ENCODE peak calls at places on chromosome 16, in five cellular contexts. V is mesendoderm, T is neuronal stem cell, X is mesenchymal stem cell, E is H9. F is an unnamed sample.

GRCh38 chr16:54244061-54244886 is 42.3 kb downstream of the IRX3 start:
- DNase-seq in V (peak; percentile 48), T (no peak), X (no peak), E (no peak), F (no peak)

GRCh38 chr16:77807-78443 is at the start of gene MPG:
- DNase-seq in V (peak; percentile 76), T (peak; percentile 52), X (peak; percentile 83), E (peak; percentile 79), F (peak; percentile 72)

GRCh38 chr16:6956511-6956910 is 376.1 kb upstream of the RBFOX1 start:
- DNase-seq in V (no peak), T (no peak), X (no peak), E (no peak), F (no peak)

GRCh38 chr16:64656471-64656870 is 465.4 kb downstream of the CDH11 start:
- DNase-seq in V (no peak), T (no peak), X (no peak), E (no peak), F (no peak)

GRCh38 chr16:71762186-71762585 is 37.7 kb upstream of the PHLPP2 start:
- DNase-seq in V (no peak), T (no peak), X (peak; percentile 62), E (no peak), F (peak; percentile 57)

GRCh38 chr16:79429276-79430128 is 171.0 kb downstream of the MAF start:
- DNase-seq in V (no peak), T (no peak), X (no peak), E (no peak), F (no peak)

GRCh38 chr16:11302977-11303376 is 21.8 kb upstream of the PRM1 start:
- DNase-seq in V (no peak), T (no peak), X (no peak), E (no peak), F (no peak)

GRCh38 chr16:17359778-17360177 is 111.0 kb downstream of the XYLT1 start:
- DNase-seq in V (no peak), T (no peak), X (no peak), E (no peak), F (peak; percentile 70)

GRCh38 chr16:84080813-84081212 is 35.9 kb downstream of the MBTPS1 start:
- DNase-seq in V (no peak), T (no peak), X (no peak), E (no peak), F (no peak)

GRCh38 chr16:15970202-15970601 is 20.8 kb downstream of the ABCC1 start:
- DNase-seq in V (peak; percentile 95), T (no peak), X (peak; percentile 47), E (peak; percentile 93), F (no peak)

GRCh38 chr16:3665508-3665907 is 11.0 kb downstream of the DNASE1 start:
- DNase-seq in V (no peak), T (no peak), X (no peak), E (peak; percentile 35), F (no peak)

GRCh38 chr16:28277537-28278388 is 14.6 kb upstream of the SBK1 start:
- DNase-seq in V (peak; percentile 89), T (peak; percentile 85), X (peak; percentile 75), E (peak; percentile 90), F (peak; percentile 63)

GRCh38 chr16:9364721-9365693 is 273.6 kb downstream of the HAPSTR1 start:
- DNase-seq in V (no peak), T (no peak), X (no peak), E (no peak), F (no peak)

GRCh38 chr16:22027633-22028032 is 19.7 kb downstream of the MOSMO start:
- DNase-seq in V (no peak), T (no peak), X (peak; percentile 39), E (no peak), F (no peak)

GRCh38 chr16:54957403-54957802 is 26.7 kb downstream of the IRX5 start:
- DNase-seq in V (peak; percentile 54), T (no peak), X (no peak), E (peak; percentile 42), F (no peak)

GRCh38 chr16:17166095-17166494 is 304.7 kb downstream of the XYLT1 start:
- DNase-seq in V (no peak), T (no peak), X (no peak), E (no peak), F (peak; percentile 14)

GRCh38 chr16:24748242-24748641 is 18.8 kb downstream of the TNRC6A start:
- DNase-seq in V (no peak), T (no peak), X (peak; percentile 91), E (no peak), F (peak; percentile 97)

GRCh38 chr16:26735521-26735920 is 331.2 kb upstream of the C16orf82 start:
- DNase-seq in V (no peak), T (no peak), X (no peak), E (no peak), F (no peak)

GRCh38 chr16:83792391-83792790 is 15.4 kb upstream of the HSBP1 start:
- DNase-seq in V (no peak), T (no peak), X (no peak), E (no peak), F (no peak)

GRCh38 chr16:79261461-79261860 is 339.1 kb downstream of the MAF start:
- DNase-seq in V (peak; percentile 70), T (peak; percentile 29), X (peak; percentile 1), E (peak; percentile 74), F (no peak)

GRCh38 chr16:22369221-22369811 is 5.1 kb downstream of the CDR2 start:
- DNase-seq in V (no peak), T (no peak), X (peak; percentile 60), E (no peak), F (peak; percentile 79)

GRCh38 chr16:53219795-53220194 is 165.0 kb downstream of the CHD9 start:
- DNase-seq in V (no peak), T (no peak), X (peak; percentile 45), E (no peak), F (peak; percentile 69)

GRCh38 chr16:84922351-84923135 is 88.8 kb downstream of the ZDHHC7 start:
- DNase-seq in V (no peak), T (no peak), X (peak; percentile 87), E (no peak), F (peak; percentile 46)

GRCh38 chr16:83953796-83954576 is 946 bp downstream of the OSGIN1 start:
- DNase-seq in V (peak; percentile 77), T (no peak), X (peak; percentile 54), E (no peak), F (peak; percentile 32)

GRCh38 chr16:15530085-15530484 is 95.7 kb downstream of the BMERB1 start:
- DNase-seq in V (no peak), T (no peak), X (no peak), E (no peak), F (no peak)

GRCh38 chr16:71380831-71381230 is 22.3 kb downstream of the CALB2 start:
- DNase-seq in V (no peak), T (no peak), X (no peak), E (no peak), F (no peak)

GRCh38 chr16:53129281-53130192 is 74.7 kb downstream of the CHD9 start:
- DNase-seq in V (no peak), T (no peak), X (peak; percentile 57), E (no peak), F (peak; percentile 81)

GRCh38 chr16:14618566-14618965 is 11.5 kb downstream of the PARN start:
- DNase-seq in V (no peak), T (no peak), X (no peak), E (no peak), F (no peak)

DNA sequence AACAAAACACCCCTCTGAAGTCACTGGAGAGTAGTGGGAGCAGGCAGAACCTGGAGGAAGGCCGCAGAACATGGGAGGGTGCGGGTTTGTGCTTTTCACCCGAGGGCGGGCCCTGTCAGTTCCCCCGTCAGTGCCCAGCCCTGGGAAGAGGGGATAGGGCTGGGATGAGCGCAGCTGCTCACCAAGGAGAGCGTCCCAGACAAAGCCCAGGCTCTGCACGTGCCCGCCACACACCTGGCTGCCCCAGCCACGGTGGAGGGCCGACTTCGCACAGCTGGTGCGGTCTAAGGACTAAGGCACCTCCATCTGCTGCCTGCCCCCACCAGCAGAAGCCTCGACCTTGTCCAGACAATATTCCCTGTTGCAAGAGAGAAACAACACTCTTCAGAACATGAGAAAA is 39.5 kb downstream of the ZCCHC14 start:
- DNase-seq in V (no peak), T (no peak), X (no peak), E (no peak), F (no peak)
- H2BK5ac ChIP-seq in V (no peak overlapping the region), T (no peak overlapping the region), X (no peak overlapping the region), E (no peak overlapping the region), F (no peak overlapping the region)

DNA sequence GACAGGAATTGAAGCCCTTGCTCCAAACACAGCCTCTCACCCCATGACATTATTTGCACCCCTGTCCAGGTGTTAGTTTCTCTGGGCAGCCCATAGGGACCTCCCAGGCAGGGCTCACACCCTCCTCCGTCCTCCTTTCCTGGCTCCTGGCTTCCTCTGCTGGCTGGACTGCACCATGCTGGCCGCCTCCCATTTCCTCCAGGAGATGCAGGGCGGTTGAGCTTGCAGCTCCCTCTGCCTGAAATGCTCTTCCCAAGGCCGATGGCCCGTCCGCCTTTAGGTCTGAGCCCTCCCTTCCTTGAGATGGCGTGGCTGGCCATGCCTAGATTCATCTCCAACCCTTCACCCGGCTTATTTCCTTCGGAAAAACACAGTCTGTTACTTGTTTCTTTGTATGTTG is 334.8 kb downstream of the SNX29 start:
- DNase-seq in V (peak; percentile 73), T (no peak), X (no peak), E (peak; percentile 77), F (no peak)
- H2BK5ac ChIP-seq in V (no peak overlapping the region), T (no peak overlapping the region), X (no peak overlapping the region), E (no peak overlapping the region), F (no peak overlapping the region)

GRCh38 chr16:12434567-12434966 is 369.1 kb downstream of the CPPED1 start:
- DNase-seq in V (no peak), T (no peak), X (no peak), E (no peak), F (no peak)

GRCh38 chr16:12433691-12434390 is 369.8 kb downstream of the CPPED1 start:
- DNase-seq in V (no peak), T (no peak), X (no peak), E (no peak), F (no peak)

GRCh38 chr16:12437761-12438440 is 365.8 kb downstream of the CPPED1 start:
- DNase-seq in V (no peak), T (no peak), X (no peak), E (no peak), F (no peak)

GRCh38 chr16:12435730-12436129 is 368.0 kb downstream of the CPPED1 start:
- DNase-seq in V (no peak), T (no peak), X (no peak), E (peak; percentile 32), F (no peak)

GRCh38 chr16:12436201-12436657 is 367.5 kb downstream of the CPPED1 start:
- DNase-seq in V (peak; percentile 43), T (peak; percentile 12), X (no peak), E (peak; percentile 70), F (no peak)
- H2BK5ac ChIP-seq in V (no peak overlapping the region), T (no peak overlapping the region), X (no peak overlapping the region), E (no peak overlapping the region), F (no peak overlapping the region)

GRCh38 chr16:68111379-68111778 is 26.2 kb downstream of the NFATC3 start:
- DNase-seq in V (no peak), T (no peak), X (no peak), E (no peak), F (no peak)

GRCh38 chr16:68116256-68116853 is 31.2 kb downstream of the NFATC3 start:
- DNase-seq in V (no peak), T (no peak), X (peak; percentile 29), E (no peak), F (peak; percentile 51)

GRCh38 chr16:68113059-68113757 is 28.0 kb downstream of the NFATC3 start:
- DNase-seq in V (no peak), T (no peak), X (no peak), E (no peak), F (no peak)

GRCh38 chr16:68115851-68116250 is 30.7 kb downstream of the NFATC3 start:
- DNase-seq in V (no peak), T (no peak), X (no peak), E (no peak), F (no peak)

GRCh38 chr16:68113765-68114240 is 28.6 kb downstream of the NFATC3 start:
- DNase-seq in V (no peak), T (no peak), X (no peak), E (no peak), F (no peak)
- H2BK5ac ChIP-seq in V (no peak overlapping the region), T (no peak overlapping the region), X (no peak overlapping the region), E (no peak overlapping the region), F (no peak overlapping the region)